ENCODE peak calls at places on chromosome 15, in six cellular contexts. N is MM.1S, P is heart left ventricle, H is endothelial cell of umbilical vein, O is brain microvascular endothelial cell, B is fibroblast of lung. U is an unnamed sample. For H3K36me3, the result is how much of the 10 kb centered on the place peaks cover.

GRCh38 chr15:38389924-38390542 is 63.9 kb upstream of the FAM98B start:
- DNase-seq in N (peak), P (peak), H (peak), O (peak), B (peak), U (peak)

GRCh38 chr15:29774900-29775299 is 47.4 kb downstream of the TJP1 start:
- DNase-seq in N (no peak), P (no peak), H (no peak), O (peak), B (peak), U (no peak)

GRCh38 chr15:90641581-90642463 is 75.3 kb upstream of the BLM start:
- DNase-seq in N (no peak), P (no peak), H (no peak), O (no peak), B (no peak), U (peak)

GRCh38 chr15:49169880-49170597 is at the start of gene GALK2:
- DNase-seq in N (peak), P (peak), H (peak), O (peak), B (peak), U (peak)

GRCh38 chr15:31108836-31109235 is 7.3 kb upstream of the TRPM1 start:
- DNase-seq in N (no peak), P (no peak), H (no peak), O (peak), B (peak), U (no peak)

GRCh38 chr15:97168704-97169475 is 791.6 kb upstream of the ARRDC4 start:
- DNase-seq in N (no peak), P (no peak), H (no peak), O (no peak), B (no peak), U (no peak)

GRCh38 chr15:37967788-37968187 is 33.3 kb downstream of the TMCO5A start:
- DNase-seq in N (no peak), P (no peak), H (no peak), O (no peak), B (no peak), U (no peak)

GRCh38 chr15:101481917-101482525 is 7.5 kb downstream of the PCSK6 start:
- DNase-seq in N (no peak), P (no peak), H (no peak), O (no peak), B (no peak), U (no peak)

GRCh38 chr15:73078722-73079121 is 26.5 kb downstream of the NEO1 start:
- DNase-seq in N (no peak), P (no peak), H (no peak), O (peak), B (peak), U (no peak)

GRCh38 chr15:26260517-26261133 is 397.5 kb upstream of the ATP10A start:
- DNase-seq in N (no peak), P (no peak), H (no peak), O (no peak), B (peak), U (no peak)

GRCh38 chr15:99961011-99961441 is 227.8 kb upstream of the LYSMD4 start:
- DNase-seq in N (no peak), P (peak), H (no peak), O (peak), B (no peak), U (no peak)

GRCh38 chr15:88299502-88299901 is 43.0 kb upstream of the NTRK3 start:
- DNase-seq in N (no peak), P (no peak), H (no peak), O (no peak), B (no peak), U (no peak)

GRCh38 chr15:91061997-91062396 is 38.1 kb upstream of the SV2B start:
- DNase-seq in N (no peak), P (no peak), H (no peak), O (no peak), B (no peak), U (no peak)

GRCh38 chr15:92399271-92399670 is 5.6 kb downstream of the ST8SIA2 start:
- DNase-seq in N (no peak), P (no peak), H (no peak), O (no peak), B (no peak), U (no peak)

GRCh38 chr15:92681141-92681622 is 25.6 kb upstream of the FAM174B start:
- DNase-seq in N (no peak), P (peak), H (peak), O (peak), B (peak), U (no peak)

GRCh38 chr15:49506341-49506740 is 83.3 kb downstream of the FGF7 start:
- DNase-seq in N (no peak), P (no peak), H (no peak), O (no peak), B (no peak), U (no peak)

GRCh38 chr15:76968310-76968709 is 26.6 kb upstream of the PSTPIP1 start:
- DNase-seq in N (no peak), P (no peak), H (no peak), O (peak), B (peak), U (no peak)

GRCh38 chr15:72193781-72194396 is 3.7 kb downstream of the GRAMD2A start:
- DNase-seq in N (no peak), P (no peak), H (no peak), O (no peak), B (no peak), U (no peak)

GRCh38 chr15:98952381-98952803 is 55.2 kb downstream of the PGPEP1L start:
- DNase-seq in N (peak), P (no peak), H (peak), O (no peak), B (peak), U (no peak)

GRCh38 chr15:59443341-59444081 is 5.5 kb downstream of the FAM81A start:
- DNase-seq in N (no peak), P (no peak), H (no peak), O (no peak), B (no peak), U (no peak)

DNA sequence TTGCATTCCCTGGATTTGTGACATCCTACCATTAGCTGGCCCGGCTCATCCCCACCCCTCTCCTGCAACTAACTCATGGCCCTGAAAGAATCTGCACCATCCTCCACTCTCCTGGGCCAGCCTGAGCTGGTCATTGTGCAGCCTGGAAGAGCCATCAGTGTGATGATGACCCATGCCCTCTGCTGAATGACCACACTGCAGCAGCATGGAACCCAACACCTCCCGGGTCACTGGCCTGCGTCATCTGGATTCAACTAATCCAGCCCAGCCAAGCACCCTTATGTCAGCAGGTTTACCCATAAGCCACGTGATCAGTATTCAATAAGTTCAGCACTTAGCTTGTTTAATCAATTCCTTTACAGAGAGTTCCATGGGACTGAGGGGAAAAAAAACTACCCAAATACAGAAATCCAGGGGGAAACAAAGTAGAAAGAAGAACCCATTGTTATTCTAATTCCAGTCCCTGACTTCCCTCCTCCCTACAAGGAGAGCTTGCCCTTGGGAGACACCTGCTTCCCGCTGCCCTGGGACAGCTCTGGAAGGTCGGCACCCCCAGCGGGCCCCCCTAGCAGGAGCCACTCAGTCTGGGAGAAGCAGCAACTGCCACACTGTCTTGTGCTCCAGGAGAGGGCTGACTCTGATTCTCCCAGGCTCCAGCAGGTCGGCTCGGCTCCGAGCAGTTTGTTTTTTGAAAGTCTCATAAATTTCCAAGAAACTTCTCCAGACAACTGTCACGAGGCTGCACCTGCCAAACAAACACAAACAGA is 309.1 kb upstream of the TLE3 start:
- DNase-seq in N (no peak), P (no peak), H (no peak), O (no peak), B (no peak), U (no peak)
- H3K27ac ChIP-seq in N (no peak), P (no peak), H (no peak), O (no peak), B (no peak), U (no peak)

DNA sequence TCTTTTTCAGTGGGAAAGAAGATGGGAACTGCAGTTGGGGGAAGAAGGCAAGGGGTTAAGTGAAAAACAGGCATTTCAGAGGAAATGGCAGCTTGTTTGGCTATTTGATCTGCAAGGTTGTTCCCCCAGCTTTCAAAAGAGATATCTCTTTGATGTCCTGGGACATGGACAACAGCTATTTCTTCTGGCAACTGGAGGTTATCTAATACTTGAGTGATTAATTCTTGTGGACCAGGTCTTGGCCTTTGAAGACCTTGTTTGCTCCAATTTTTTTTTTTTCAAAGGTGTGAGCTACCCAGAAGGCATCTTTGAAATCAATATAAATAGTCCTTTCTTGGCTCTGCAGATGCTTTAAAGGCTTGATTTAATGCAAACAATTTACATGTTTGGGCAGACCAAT is 51.5 kb downstream of the KATNBL1 start:
- DNase-seq in N (no peak), P (no peak), H (no peak), O (no peak), B (no peak), U (no peak)
- H3K36me3 ChIP-seq in N (under half), P (half or more), H (under half), O (under half), B (under half), U (under half)

DNA sequence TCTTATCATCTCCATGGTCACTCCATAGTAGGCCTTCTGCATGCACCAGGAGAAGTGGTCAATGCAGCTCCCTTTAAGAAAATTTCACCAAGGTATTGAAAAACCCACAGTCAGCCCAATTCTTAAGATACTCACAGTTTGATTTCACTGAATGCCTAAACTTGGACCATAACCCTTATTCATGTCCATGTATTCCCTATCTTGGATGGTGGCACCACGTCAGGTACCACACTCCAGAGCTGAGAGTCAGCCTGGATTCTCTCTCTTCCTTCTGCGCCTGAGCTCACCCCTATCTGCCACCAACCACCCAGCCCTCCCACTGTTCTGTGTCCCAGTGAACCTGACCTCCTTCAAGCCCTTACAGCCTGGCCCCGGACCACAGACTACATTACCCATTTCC is 183.2 kb upstream of the NR2F2 start:
- DNase-seq in N (no peak), P (no peak), H (no peak), O (no peak), B (no peak), U (no peak)
- TF ChIP-seq CTCF in N (no peak), P (no peak), H (no peak), O (no peak), B (no peak), U (no peak)

DNA sequence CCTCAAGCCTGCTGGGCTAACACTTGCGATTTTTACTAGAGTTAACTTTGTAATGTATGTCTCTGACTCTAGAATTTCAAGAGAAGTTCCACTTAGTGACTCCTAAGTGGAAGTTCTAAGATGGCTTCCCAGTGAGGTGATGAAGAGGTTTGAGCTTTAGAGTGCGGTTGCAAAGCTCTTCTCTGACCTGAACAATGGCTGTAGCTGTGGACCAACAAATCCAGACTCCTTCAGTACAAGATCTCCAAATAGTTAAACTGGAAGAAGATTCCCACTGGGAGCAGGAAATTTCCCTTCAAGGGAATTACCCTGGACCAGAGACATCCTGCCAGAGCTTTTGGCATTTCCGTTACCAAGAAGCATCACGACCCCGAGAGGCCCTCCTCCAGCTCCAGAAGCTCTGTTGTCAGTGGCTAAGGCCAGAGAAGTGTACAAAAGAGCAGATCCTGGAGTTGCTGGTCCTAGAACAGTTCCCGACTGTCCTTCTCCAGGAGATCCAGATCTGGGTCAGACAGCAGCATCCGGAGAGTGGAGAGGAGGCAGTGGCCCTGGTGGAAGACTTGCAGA is 22.3 kb downstream of the WDR73 start:
- DNase-seq in N (no peak), P (no peak), H (no peak), O (no peak), B (no peak), U (no peak)
- H3K27ac ChIP-seq in N (peak), P (peak), H (peak), O (peak), B (peak), U (peak)

GRCh38 chr15:57297630-57298029 is 78.7 kb upstream of the CGNL1 start:
- DNase-seq in N (no peak), P (no peak), H (no peak), O (no peak), B (no peak), U (no peak)

GRCh38 chr15:57296473-57297162 is 79.7 kb upstream of the CGNL1 start:
- DNase-seq in N (no peak), P (no peak), H (no peak), O (no peak), B (no peak), U (no peak)

GRCh38 chr15:57298204-57298603 is 78.1 kb upstream of the CGNL1 start:
- DNase-seq in N (no peak), P (no peak), H (no peak), O (no peak), B (peak), U (no peak)

GRCh38 chr15:57298843-57299550 is 77.3 kb upstream of the CGNL1 start:
- DNase-seq in N (no peak), P (no peak), H (no peak), O (no peak), B (no peak), U (no peak)

DNA sequence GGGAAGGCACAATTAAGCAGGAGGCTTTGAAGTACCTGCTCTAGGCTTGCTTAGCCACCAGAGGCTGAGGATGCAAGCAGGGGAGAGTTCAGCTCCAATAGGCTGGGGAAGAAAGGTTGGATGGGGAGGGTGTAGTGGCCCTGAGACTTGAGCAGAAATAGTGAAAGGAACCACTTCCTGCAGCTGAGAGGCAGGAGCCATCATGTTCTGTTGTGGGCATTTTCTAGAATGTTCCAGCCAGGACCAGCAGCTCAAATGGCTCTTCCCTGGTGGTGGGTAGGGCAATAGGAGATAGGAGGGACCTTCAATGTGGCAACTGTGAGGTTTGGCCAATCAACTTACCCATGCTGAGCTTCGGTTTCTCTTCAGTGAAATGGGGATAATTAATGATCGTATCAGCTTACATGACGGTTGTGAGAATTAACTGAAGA is 79.1 kb upstream of the CGNL1 start:
- DNase-seq in N (no peak), P (no peak), H (no peak), O (no peak), B (no peak), U (no peak)
- H3K36me3 ChIP-seq in N (under half), P (under half), H (under half), O (under half), B (under half), U (under half)

DNA sequence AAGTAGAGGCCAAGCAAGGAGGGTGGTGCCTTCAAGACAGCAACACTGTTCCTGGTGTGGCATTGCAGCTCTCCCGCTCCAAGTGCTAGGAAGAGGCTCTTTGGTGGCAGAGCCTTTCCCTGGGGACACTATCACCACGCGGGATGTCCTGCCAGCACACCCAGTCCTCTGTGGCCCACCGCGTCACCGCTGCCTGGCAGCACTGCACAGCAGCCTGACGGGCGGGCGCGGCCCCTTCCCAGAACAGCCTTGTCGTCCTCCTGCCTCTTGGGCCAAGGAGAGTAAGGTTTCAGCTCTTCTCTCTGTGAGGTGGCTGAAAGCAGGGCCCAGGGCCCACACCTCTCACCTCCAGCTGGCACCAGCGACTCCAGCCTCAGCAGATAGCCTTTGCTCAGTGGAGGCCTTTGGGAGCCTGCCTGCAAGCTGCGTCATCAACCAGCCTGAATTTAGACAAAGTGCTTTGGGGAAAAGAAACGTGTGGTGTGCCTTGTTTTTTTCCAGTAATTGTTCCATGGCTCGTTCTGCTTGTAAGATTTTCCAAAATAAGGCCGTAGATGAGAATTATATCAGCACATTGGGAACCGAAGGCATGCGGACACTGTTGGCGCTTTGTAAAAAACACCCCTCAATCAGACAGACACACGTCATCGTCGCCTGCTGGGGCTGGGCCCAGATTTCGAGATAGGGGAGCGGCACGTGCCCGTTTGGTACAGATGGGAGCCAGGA is 65.0 kb downstream of the AAGAB start:
- DNase-seq in N (no peak), P (peak), H (no peak), O (peak), B (no peak), U (no peak)
- TF ChIP-seq CTCF in N (no peak), P (no peak), H (no peak), O (no peak), B (no peak), U (no peak)

DNA sequence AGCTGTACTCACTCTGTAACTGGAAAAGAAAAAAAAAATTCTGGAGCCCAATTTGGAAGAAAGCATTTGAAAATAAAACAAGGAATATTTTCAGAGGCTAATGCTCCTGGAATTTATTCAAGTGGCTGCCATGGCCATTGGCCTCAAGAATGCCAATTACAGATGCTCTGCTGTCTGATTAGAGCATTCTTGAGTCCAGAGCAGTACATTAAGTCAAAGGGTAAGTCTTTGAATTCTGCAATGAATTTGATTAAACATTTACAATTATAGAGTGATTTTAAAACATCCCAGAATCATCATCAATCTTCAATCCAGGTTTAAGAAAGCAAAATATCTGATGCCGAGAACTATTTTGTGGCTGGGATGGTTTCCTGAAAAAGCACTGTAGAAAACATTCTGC is 146.1 kb upstream of the SEMA6D start:
- DNase-seq in N (no peak), P (no peak), H (no peak), O (no peak), B (peak), U (no peak)
- H3K27ac ChIP-seq in N (no peak), P (no peak), H (no peak), O (no peak), B (no peak), U (no peak)

DNA sequence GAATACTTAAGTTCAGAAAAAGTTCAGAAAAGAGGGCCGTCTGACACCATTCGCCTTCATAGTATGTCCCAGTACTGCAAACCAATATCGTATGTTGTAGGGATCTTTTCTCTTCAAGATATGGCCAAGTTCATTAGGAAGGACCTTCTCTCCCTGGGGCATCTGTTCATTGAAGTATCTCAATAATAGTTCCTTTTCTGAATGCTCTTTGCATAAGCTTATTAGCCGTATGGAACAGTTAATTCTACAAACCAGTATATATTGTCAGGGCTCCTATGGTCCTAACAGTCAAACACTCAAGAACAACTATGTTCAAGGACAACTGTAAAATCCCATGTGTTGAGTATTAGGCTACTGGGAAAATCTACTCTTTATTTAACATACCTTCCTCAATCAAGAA is 203.1 kb downstream of the KLHL25 start:
- DNase-seq in N (no peak), P (no peak), H (no peak), O (no peak), B (no peak), U (no peak)
- H3K36me3 ChIP-seq in N (under half), P (under half), H (under half), O (under half), B (under half), U (under half)

U was measured in lower lobe of right lung.